ENCODE peak calls at places on chromosomes 2 and 18, in six cellular contexts. B is gastrocnemius medialis, A is foreskin fibroblast, K is uterus, X is astrocyte of the cerebellum, J is cardiac fibroblast. G is an unnamed sample.

GRCh38 chr2:216006164-216006663 is 7.1 kb downstream of the MREG start:
- DNase-seq in B (no peak), A (peak), K (peak), X (no peak), J (peak), G (peak)

GRCh38 chr18:5720132-5720531 is 175.2 kb downstream of the TMEM200C start:
- DNase-seq in B (no peak), A (no peak), K (no peak), X (no peak), J (no peak), G (no peak)

GRCh38 chr2:142048581-142048980 is 82.2 kb downstream of the LRP1B start:
- DNase-seq in B (no peak), A (peak), K (no peak), X (no peak), J (no peak), G (no peak)

GRCh38 chr2:66443977-66444855 is 9.3 kb downstream of the MEIS1 start:
- DNase-seq in B (no peak), A (peak), K (no peak), X (no peak), J (peak), G (no peak)

GRCh38 chr2:20224716-20225293 is at the start of gene SDC1:
- DNase-seq in B (no peak), A (peak), K (peak), X (no peak), J (peak), G (no peak)

GRCh38 chr18:31891566-31891965 is 51.4 kb downstream of the TRAPPC8 start:
- DNase-seq in B (no peak), A (no peak), K (no peak), X (no peak), J (no peak), G (no peak)

GRCh38 chr18:74745658-74746403 is 148.2 kb downstream of the ZNF407 start:
- DNase-seq in B (no peak), A (peak), K (no peak), X (no peak), J (peak), G (no peak)

GRCh38 chr2:96691022-96691612 is 48.6 kb downstream of the FER1L5 start:
- DNase-seq in B (no peak), A (no peak), K (no peak), X (no peak), J (no peak), G (no peak)

GRCh38 chr2:200728630-200729029 is 83.1 kb upstream of the BZW1 start:
- DNase-seq in B (no peak), A (peak), K (no peak), X (no peak), J (peak), G (no peak)

GRCh38 chr2:224650815-224651439 is 65.2 kb downstream of the CCDC195 start:
- DNase-seq in B (no peak), A (peak), K (no peak), X (peak), J (peak), G (no peak)

GRCh38 chr2:39642054-39642742 is 23.5 kb upstream of the TMEM178A start:
- DNase-seq in B (no peak), A (peak), K (no peak), X (peak), J (peak), G (no peak)

GRCh38 chr2:98782570-98782969 is 51.6 kb upstream of the MGAT4A start:
- DNase-seq in B (no peak), A (no peak), K (no peak), X (no peak), J (no peak), G (no peak)

GRCh38 chr18:78659748-78660147 is 319.9 kb upstream of the SALL3 start:
- DNase-seq in B (no peak), A (no peak), K (no peak), X (no peak), J (no peak), G (peak)

GRCh38 chr18:33802955-33803354 is 224.9 kb downstream of the ASXL3 start:
- DNase-seq in B (no peak), A (no peak), K (no peak), X (no peak), J (no peak), G (no peak)

GRCh38 chr2:234450431-234451095 is 46.3 kb downstream of the ARL4C start:
- DNase-seq in B (no peak), A (no peak), K (no peak), X (no peak), J (no peak), G (no peak)

GRCh38 chr2:226791056-226791486 is 8.5 kb downstream of the IRS1 start:
- DNase-seq in B (peak), A (no peak), K (no peak), X (no peak), J (peak), G (peak)

GRCh38 chr2:231190531-231191197 is 7.8 kb upstream of the ARMC9 start:
- DNase-seq in B (peak), A (peak), K (peak), X (no peak), J (peak), G (no peak)
- TF ChIP-seq CTCF in B (no peak), A (no peak), K (no peak), X (peak), J (no peak), G (no peak)

GRCh38 chr2:232551776-232552175 is 1.3 kb downstream of the EIF4E2 start:
- DNase-seq in B (no peak), A (no peak), K (no peak), X (no peak), J (no peak), G (no peak)

GRCh38 chr2:232547991-232548390 is 2.4 kb downstream of the TIGD1 start:
- DNase-seq in B (no peak), A (no peak), K (no peak), X (no peak), J (no peak), G (no peak)

GRCh38 chr2:232549655-232550350 is 554 bp downstream of the TIGD1 start:
- DNase-seq in B (no peak), A (peak), K (no peak), X (no peak), J (peak), G (no peak)

GRCh38 chr2:232551289-232551688 is 800 bp downstream of the EIF4E2 start:
- DNase-seq in B (no peak), A (no peak), K (no peak), X (no peak), J (no peak), G (no peak)

DNA sequence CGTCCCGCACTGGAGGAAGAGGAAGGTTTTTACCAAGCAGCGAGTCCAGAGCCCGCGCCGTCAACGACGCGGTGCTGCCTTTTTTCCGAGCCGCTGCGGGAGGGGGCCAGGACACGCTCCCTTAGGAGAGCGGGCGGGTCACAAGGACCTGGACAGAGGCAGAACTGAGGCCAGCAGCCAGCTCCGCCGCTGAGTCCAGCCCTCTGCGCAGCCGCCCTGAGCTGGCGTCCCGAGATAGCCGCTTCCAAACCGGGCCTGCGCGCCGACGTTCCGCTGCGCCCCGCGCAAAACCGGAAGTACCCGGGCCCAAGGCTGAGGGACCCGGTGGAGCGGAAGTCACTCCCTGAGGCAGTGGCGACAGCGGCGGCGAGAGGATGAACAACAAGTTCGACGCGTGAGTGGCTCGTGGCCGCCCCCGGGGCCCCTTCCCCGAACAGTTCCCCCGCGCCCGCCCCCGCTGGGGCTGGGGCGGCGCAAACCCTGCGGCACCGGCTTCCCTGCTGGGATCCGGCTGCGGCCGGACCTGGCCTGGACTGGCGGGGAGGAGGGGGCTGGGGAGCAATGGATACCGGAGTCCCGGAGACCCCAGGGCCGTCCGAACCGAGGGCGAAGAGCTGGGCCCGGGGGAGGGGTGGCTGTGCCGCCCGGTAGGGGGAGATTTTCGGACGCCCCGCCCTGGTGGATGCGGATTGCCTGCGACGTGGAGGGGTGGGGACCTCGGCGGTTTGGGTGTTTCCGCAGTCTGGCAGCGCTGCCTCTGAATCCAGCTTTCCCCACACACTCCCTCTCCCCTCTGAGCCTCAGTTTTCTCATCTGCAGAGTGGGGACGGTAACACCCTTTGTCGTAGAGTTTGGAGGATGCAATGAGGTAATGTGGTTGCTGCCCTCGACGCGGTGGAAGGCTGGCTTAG is at the start of the genes EIF4E2 and TIGD1:
- DNase-seq in B (peak), A (peak), K (peak), X (peak), J (peak), G (peak)
- TF ChIP-seq CTCF in B (peak), A (no peak), K (peak), X (peak), J (peak), G (peak)

GRCh38 chr2:162890690-162891311 is 52.2 kb upstream of the KCNH7 start:
- DNase-seq in B (no peak), A (peak), K (no peak), X (peak), J (peak), G (peak)
- TF ChIP-seq CTCF in B (no peak), A (peak), K (no peak), X (peak), J (peak), G (peak)

GRCh38 chr2:38178142-38178541 is 102.2 kb upstream of the CYP1B1 start:
- DNase-seq in B (peak), A (peak), K (no peak), X (no peak), J (peak), G (no peak)
- TF ChIP-seq CTCF in B (no peak), A (no peak), K (no peak), X (no peak), J (no peak), G (no peak)

GRCh38 chr18:29439398-29439797 is 1262.5 kb upstream of the CDH2 start:
- DNase-seq in B (no peak), A (no peak), K (no peak), X (no peak), J (peak), G (no peak)
- TF ChIP-seq CTCF in B (no peak), A (no peak), K (no peak), X (peak), J (peak), G (no peak)